ENCODE peak calls at places on chromosomes 13 and 19, in four cellular contexts. C is heart left ventricle, Y is cardiac muscle cell, O is tibial artery. F is an unnamed sample.

GRCh38 chr19:47443331-47443730 is 24.0 kb upstream of the MEIS3 start:
- DNase-seq in O (no peak), Y (no peak), C (no peak), F (no peak)

GRCh38 chr19:29724102-29724641 is 9.1 kb upstream of the C19orf12 start:
- DNase-seq in C (no peak), O (no peak), Y (peak; percentile 18), F (no peak)

GRCh38 chr19:495440-496332 is 600 bp upstream of the MADCAM1 start:
- DNase-seq in C (peak; percentile 15), Y (no peak), O (no peak), F (no peak)

GRCh38 chr13:87810920-87811344 is 139.8 kb downstream of the SLITRK5 start:
- DNase-seq in Y (no peak), C (no peak), O (no peak), F (no peak)

GRCh38 chr13:48769107-48769704 is 115.5 kb downstream of the CYSLTR2 start:
- DNase-seq in O (peak; percentile 93), Y (peak; percentile 89), C (peak; percentile 86), F (peak; percentile 92)

GRCh38 chr19:37355901-37356300 is 15.0 kb upstream of the ZNF527 start:
- DNase-seq in Y (no peak), C (no peak), O (no peak), F (no peak)

GRCh38 chr13:41696163-41697003 is 239.0 kb downstream of the RGCC start:
- DNase-seq in Y (peak; percentile 6), O (no peak), C (no peak), F (no peak)

GRCh38 chr19:6536138-6536671 is 5.4 kb downstream of the TNFSF9 start:
- DNase-seq in Y (peak; percentile 32), C (no peak), O (no peak), F (no peak)

GRCh38 chr19:38707512-38708114 is 36.7 kb downstream of the CAPN12 start:
- DNase-seq in Y (no peak), O (peak; percentile 59), C (peak; percentile 86), F (peak; percentile 84)

GRCh38 chr13:53129864-53130393 is 101.3 kb downstream of the OLFM4 start:
- DNase-seq in O (no peak), C (no peak), Y (no peak), F (no peak)

GRCh38 chr13:69597088-69597487 is 510.5 kb upstream of the ATXN8OS start:
- DNase-seq in C (no peak), Y (no peak), O (no peak), F (no peak)

GRCh38 chr19:41697198-41697855 is 9.3 kb upstream of the CEACAM7 start:
- DNase-seq in O (no peak), C (no peak), Y (no peak), F (no peak)

GRCh38 chr19:8005534-8006256 is at the start of gene ELAVL1:
- DNase-seq in C (peak; percentile 91), Y (peak; percentile 96), O (peak; percentile 82), F (peak; percentile 93)

GRCh38 chr13:113926951-113927660 is 46.8 kb downstream of the C13orf46 start:
- DNase-seq in O (peak; percentile 20), Y (no peak), C (no peak), F (peak; percentile 63)

GRCh38 chr19:6340493-6341201 is 7.2 kb upstream of the ACER1 start:
- DNase-seq in C (no peak), O (no peak), Y (no peak), F (no peak)

DNA sequence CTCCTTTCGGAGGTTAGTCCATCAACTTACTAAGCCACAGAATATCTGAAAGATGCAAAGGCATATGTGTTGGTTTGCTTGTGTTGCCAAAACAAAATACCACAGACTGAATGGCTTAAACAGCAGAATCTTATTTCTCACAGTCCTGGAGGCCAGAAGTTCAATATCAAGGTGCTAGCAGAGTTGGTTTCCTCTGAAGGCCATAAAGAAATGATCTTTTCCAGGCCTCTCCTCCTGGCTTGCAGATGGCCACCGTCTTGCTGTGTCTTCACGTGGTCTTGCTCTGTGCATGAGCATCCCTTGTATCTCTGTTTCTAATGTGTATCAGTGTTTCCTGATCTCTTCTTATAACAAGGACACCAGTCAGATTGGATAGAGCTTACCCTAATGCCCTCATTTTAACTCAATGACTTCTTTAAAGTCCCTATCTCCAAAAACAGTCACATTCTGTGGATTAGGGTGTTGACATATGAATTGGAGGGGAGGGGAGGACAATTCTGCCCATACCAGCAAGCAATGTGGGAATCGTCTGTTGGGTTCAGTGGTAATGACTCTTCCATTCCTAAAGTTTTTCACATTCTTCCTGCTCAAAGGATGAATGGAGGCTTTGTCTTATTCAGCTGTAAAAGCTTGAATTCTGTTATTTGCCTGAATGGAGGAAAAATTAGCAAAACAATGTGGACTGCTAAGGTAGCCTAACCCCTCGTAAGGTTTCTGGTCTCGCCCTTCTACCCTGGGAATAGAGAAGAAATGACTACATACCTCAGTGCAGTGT is 715.7 kb downstream of the DIAPH3 start:
- DNase-seq in Y (no peak), O (no peak), C (no peak), F (no peak)
- H3K4me1 ChIP-seq in Y (peaks cover 5% of the 10 kb centered on the region), O (no peaks in the 10 kb centered on the region), C (no peaks in the 10 kb centered on the region), F (no peaks in the 10 kb centered on the region)

GRCh38 chr13:36888645-36889044 is 31.4 kb downstream of the SMAD9 start:
- DNase-seq in Y (no peak), O (no peak), C (no peak), F (no peak)

GRCh38 chr13:36887758-36888521 is 32.1 kb downstream of the SMAD9 start:
- DNase-seq in Y (no peak), C (no peak), O (no peak), F (no peak)

GRCh38 chr13:36885901-36886300 is 34.1 kb downstream of the SMAD9 start:
- DNase-seq in O (no peak), C (no peak), Y (peak; percentile 11), F (no peak)

GRCh38 chr13:36891752-36892151 is 28.3 kb downstream of the SMAD9 start:
- DNase-seq in O (no peak), Y (no peak), C (no peak), F (no peak)
- H3K27ac ChIP-seq in O (no peak overlapping the region), Y (no peak overlapping the region), C (no peak overlapping the region), F (no peak overlapping the region)

GRCh38 chr13:109707044-109707794 is 79.2 kb downstream of the IRS2 start:
- DNase-seq in C (no peak), Y (no peak), O (no peak), F (no peak)
- H3K4me1 ChIP-seq in C (no peaks in the 10 kb centered on the region), Y (no peaks in the 10 kb centered on the region), O (no peaks in the 10 kb centered on the region), F (no peaks in the 10 kb centered on the region)

GRCh38 chr19:18507021-18507726 is 14.7 kb downstream of the ELL start:
- DNase-seq in O (peak; percentile 52), Y (no peak), C (peak; percentile 62), F (peak; percentile 63)
- H3K27ac ChIP-seq in O (peak overlapping the region; percentile 60), Y (peak overlapping the region; percentile 85), C (peak overlapping the region; percentile 78), F (peak overlapping the region; percentile 80)

GRCh38 chr19:2237051-2237868 is 636 bp downstream of the SF3A2 start:
- DNase-seq in Y (no peak), O (no peak), C (no peak), F (no peak)
- H3K4me1 ChIP-seq in Y (peaks cover 29% of the 10 kb centered on the region), O (peaks cover 54% of the 10 kb centered on the region), C (peaks cover 32% of the 10 kb centered on the region), F (peaks cover 27% of the 10 kb centered on the region)

GRCh38 chr13:112608212-112608611 is 20.3 kb upstream of the TUBGCP3 start:
- DNase-seq in Y (no peak), O (no peak), C (no peak), F (no peak)
- H3K27ac ChIP-seq in Y (no peak overlapping the region), O (no peak overlapping the region), C (no peak overlapping the region), F (no peak overlapping the region)

DNA sequence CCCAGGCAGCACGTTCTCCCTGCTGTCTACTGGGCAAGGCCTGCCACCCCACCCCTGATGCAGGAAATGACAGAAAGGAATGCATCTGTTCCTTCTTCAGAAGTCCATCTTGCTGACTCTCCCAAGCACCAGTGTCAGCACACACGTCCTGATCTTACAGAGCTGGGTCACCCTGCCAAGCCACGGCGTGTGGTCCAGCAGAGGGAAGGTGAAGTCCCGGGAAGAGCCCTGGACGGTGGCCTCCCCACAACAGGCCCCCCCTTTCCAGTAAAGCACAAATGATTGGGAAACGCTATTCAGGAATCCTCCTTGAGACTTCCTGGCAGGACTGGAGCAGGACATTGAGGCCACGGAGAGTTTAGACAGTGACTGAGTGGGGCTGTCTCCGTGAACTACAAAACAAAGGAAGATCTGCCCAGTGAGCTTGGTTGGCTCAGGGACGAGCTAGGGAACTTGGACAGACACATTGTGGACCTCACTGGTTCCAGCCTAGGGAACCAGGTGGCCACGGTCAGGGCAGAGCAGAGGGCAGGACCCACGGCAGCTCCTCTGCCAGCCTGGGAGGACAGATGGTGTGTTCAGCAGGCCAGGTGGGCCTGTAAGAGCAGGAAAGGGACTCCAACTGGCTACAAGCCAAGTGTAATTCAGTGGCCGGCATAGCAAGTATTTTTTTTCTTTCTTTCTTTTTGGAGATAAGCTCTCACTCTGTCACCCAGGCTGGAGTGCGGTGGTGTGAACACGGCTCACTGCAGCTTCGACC is 41.7 kb downstream of the ELL start:
- DNase-seq in C (no peak), O (peak; percentile 94), Y (no peak), F (no peak)
- H3K4me1 ChIP-seq in C (peaks cover 32% of the 10 kb centered on the region), O (peaks cover 25% of the 10 kb centered on the region), Y (peaks cover 7% of the 10 kb centered on the region), F (peaks cover 64% of the 10 kb centered on the region)

GRCh38 chr13:28558126-28558525 is 63.2 kb upstream of the FLT1 start:
- DNase-seq in Y (no peak), O (no peak), C (no peak), F (no peak)

GRCh38 chr13:28559636-28560259 is 64.8 kb upstream of the FLT1 start:
- DNase-seq in Y (no peak), O (no peak), C (no peak), F (no peak)

GRCh38 chr13:28558567-28558966 is 63.6 kb upstream of the FLT1 start:
- DNase-seq in C (peak; percentile 35), O (no peak), Y (no peak), F (no peak)

GRCh38 chr13:28560612-28561011 is 65.7 kb upstream of the FLT1 start:
- DNase-seq in O (no peak), C (no peak), Y (no peak), F (no peak)

GRCh38 chr13:28557725-28558124 is 62.8 kb upstream of the FLT1 start:
- DNase-seq in Y (no peak), C (no peak), O (no peak), F (no peak)
- H3K27ac ChIP-seq in Y (no peak overlapping the region), C (no peak overlapping the region), O (no peak overlapping the region), F (no peak overlapping the region)

DNA sequence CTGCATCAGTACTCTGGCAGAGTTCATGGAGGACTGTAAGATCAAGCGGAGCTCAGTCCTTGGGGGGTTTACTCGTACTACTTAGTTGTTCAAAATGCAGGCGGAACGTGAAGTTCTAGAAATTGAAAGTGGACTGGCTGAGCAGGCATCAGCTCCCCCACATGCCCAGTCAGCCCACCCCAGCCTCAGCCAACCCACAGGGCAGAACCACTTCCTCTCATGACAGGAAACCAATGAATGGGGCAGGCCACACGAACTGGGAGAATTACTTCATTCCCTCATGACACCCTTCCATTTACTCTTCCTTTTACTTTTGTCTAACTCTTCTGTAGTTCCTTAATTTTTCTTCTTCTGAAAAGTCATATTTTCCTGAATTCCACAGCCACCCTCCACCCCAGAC is 71.9 kb downstream of the FLT1 start:
- DNase-seq in C (peak; percentile 40), O (peak; percentile 43), Y (no peak), F (peak; percentile 30)
- H3K4me1 ChIP-seq in C (no peaks in the 10 kb centered on the region), O (no peaks in the 10 kb centered on the region), Y (peaks cover 11% of the 10 kb centered on the region), F (no peaks in the 10 kb centered on the region)

F was measured in heart right ventricle.